ENCODE peak calls at places on chromosomes 13 and 19, in four cellular contexts. One of them, this sample, is unnamed.

GRCh38 chr13:95865080-95865597 is 188.1 kb downstream of the UGGT2 start:
- DNase-seq in HepG2: no peak
- DNase-seq in K562: no peak
- DNase-seq in GM12878: no peak
- DNase-seq in this sample: no peak

GRCh38 chr13:106299616-106300015 is 235.8 kb downstream of the EFNB2 start:
- DNase-seq in HepG2: no peak
- DNase-seq in K562: no peak
- DNase-seq in GM12878: no peak
- DNase-seq in this sample: no peak

GRCh38 chr19:38262585-38263268 is 1.6 kb upstream of the SPINT2 start:
- DNase-seq in HepG2: no peak
- DNase-seq in K562: no peak
- DNase-seq in GM12878: no peak
- DNase-seq in this sample: peak; percentile 72

GRCh38 chr19:19613456-19613855 is 5.0 kb downstream of the PBX4 start:
- DNase-seq in HepG2: no peak
- DNase-seq in K562: no peak
- DNase-seq in GM12878: no peak
- DNase-seq in this sample: no peak

GRCh38 chr19:33674575-33675367 is 53.0 kb downstream of the CHST8 start:
- DNase-seq in HepG2: no peak
- DNase-seq in K562: no peak
- DNase-seq in GM12878: no peak
- DNase-seq in this sample: no peak

GRCh38 chr19:53883231-53883661 is 1.2 kb downstream of the PRKCG start:
- DNase-seq in HepG2: no peak
- DNase-seq in K562: peak; percentile 22
- DNase-seq in GM12878: no peak
- DNase-seq in this sample: peak; percentile 67

GRCh38 chr13:40971321-40971720 is 47.8 kb downstream of the ELF1 start:
- DNase-seq in HepG2: no peak
- DNase-seq in K562: no peak
- DNase-seq in GM12878: no peak
- DNase-seq in this sample: no peak

GRCh38 chr19:7646426-7646700 is 9.5 kb downstream of the STXBP2 start:
- DNase-seq in HepG2: no peak
- DNase-seq in K562: no peak
- DNase-seq in GM12878: no peak
- DNase-seq in this sample: no peak

GRCh38 chr19:34963531-34964406 is at the start of gene ZNF792:
- DNase-seq in HepG2: peak; percentile 56
- DNase-seq in K562: peak; percentile 83
- DNase-seq in GM12878: no peak
- DNase-seq in this sample: peak; percentile 88

GRCh38 chr19:51729781-51730180 is 6.0 kb upstream of the HAS1 start:
- DNase-seq in HepG2: no peak
- DNase-seq in K562: no peak
- DNase-seq in GM12878: no peak
- DNase-seq in this sample: no peak

GRCh38 chr19:824885-825284 is 2.8 kb upstream of the AZU1 start:
- DNase-seq in HepG2: no peak
- DNase-seq in K562: no peak
- DNase-seq in GM12878: no peak
- DNase-seq in this sample: no peak

GRCh38 chr13:73754727-73755292 is 379.4 kb downstream of the KLF12 start:
- DNase-seq in HepG2: peak; percentile 59
- DNase-seq in K562: peak; percentile 14
- DNase-seq in GM12878: no peak
- DNase-seq in this sample: peak; percentile 81

GRCh38 chr13:99133848-99134247 is 66.8 kb upstream of the UBAC2 start:
- DNase-seq in HepG2: no peak
- DNase-seq in K562: no peak
- DNase-seq in GM12878: no peak
- DNase-seq in this sample: no peak

GRCh38 chr13:99133230-99133629 is 67.4 kb upstream of the UBAC2 start:
- DNase-seq in HepG2: no peak
- DNase-seq in K562: no peak
- DNase-seq in GM12878: no peak
- DNase-seq in this sample: no peak

GRCh38 chr13:99129951-99130350 is 70.7 kb upstream of the UBAC2 start:
- DNase-seq in HepG2: no peak
- DNase-seq in K562: no peak
- DNase-seq in GM12878: no peak
- DNase-seq in this sample: no peak

GRCh38 chr13:99131410-99131809 is 69.2 kb upstream of the UBAC2 start:
- DNase-seq in HepG2: no peak
- DNase-seq in K562: no peak
- DNase-seq in GM12878: no peak
- DNase-seq in this sample: no peak

GRCh38 chr13:99132295-99132835 is 68.3 kb upstream of the UBAC2 start:
- DNase-seq in HepG2: no peak
- DNase-seq in K562: no peak
- DNase-seq in GM12878: no peak
- DNase-seq in this sample: no peak
- TF ChIP-seq CREB1 in HepG2: no peak
- TF ChIP-seq CREB1 in K562: no peak
- TF ChIP-seq CREB1 in GM12878: no peak
- TF ChIP-seq CREB1 in this sample: no peak

GRCh38 chr19:43633520-43633919 is 6.1 kb downstream of the CADM4 start:
- DNase-seq in HepG2: no peak
- DNase-seq in K562: no peak
- DNase-seq in GM12878: no peak
- DNase-seq in this sample: no peak

GRCh38 chr19:43634516-43634876 is 5.2 kb downstream of the CADM4 start:
- DNase-seq in HepG2: no peak
- DNase-seq in K562: no peak
- DNase-seq in GM12878: no peak
- DNase-seq in this sample: peak; percentile 83

GRCh38 chr19:43634068-43634467 is 5.6 kb downstream of the CADM4 start:
- DNase-seq in HepG2: no peak
- DNase-seq in K562: no peak
- DNase-seq in GM12878: no peak
- DNase-seq in this sample: no peak

GRCh38 chr19:43636121-43636683 is 3.4 kb downstream of the CADM4 start:
- DNase-seq in HepG2: peak; percentile 24
- DNase-seq in K562: peak; percentile 27
- DNase-seq in GM12878: no peak
- DNase-seq in this sample: peak; percentile 90

GRCh38 chr19:43634877-43635560 is 4.6 kb downstream of the CADM4 start:
- DNase-seq in HepG2: peak; percentile 69
- DNase-seq in K562: peak; percentile 26
- DNase-seq in GM12878: no peak
- DNase-seq in this sample: peak; percentile 77
- TF ChIP-seq REST in HepG2: no peak
- TF ChIP-seq REST in K562: no peak
- TF ChIP-seq REST in GM12878: no peak
- TF ChIP-seq REST in this sample: no peak

GRCh38 chr13:24308068-24308445 is 1.3 kb upstream of the C1QTNF9 start:
- DNase-seq in HepG2: no peak
- DNase-seq in K562: no peak
- DNase-seq in GM12878: no peak
- DNase-seq in this sample: no peak

GRCh38 chr13:24304620-24305019 is 4.8 kb upstream of the C1QTNF9 start:
- DNase-seq in HepG2: no peak
- DNase-seq in K562: no peak
- DNase-seq in GM12878: no peak
- DNase-seq in this sample: no peak

GRCh38 chr13:24307211-24308067 is 1.9 kb upstream of the C1QTNF9 start:
- DNase-seq in HepG2: peak; percentile 17
- DNase-seq in K562: no peak
- DNase-seq in GM12878: no peak
- DNase-seq in this sample: no peak

GRCh38 chr13:24308488-24309020 is 826 bp upstream of the C1QTNF9 start:
- DNase-seq in HepG2: no peak
- DNase-seq in K562: no peak
- DNase-seq in GM12878: no peak
- DNase-seq in this sample: no peak

DNA sequence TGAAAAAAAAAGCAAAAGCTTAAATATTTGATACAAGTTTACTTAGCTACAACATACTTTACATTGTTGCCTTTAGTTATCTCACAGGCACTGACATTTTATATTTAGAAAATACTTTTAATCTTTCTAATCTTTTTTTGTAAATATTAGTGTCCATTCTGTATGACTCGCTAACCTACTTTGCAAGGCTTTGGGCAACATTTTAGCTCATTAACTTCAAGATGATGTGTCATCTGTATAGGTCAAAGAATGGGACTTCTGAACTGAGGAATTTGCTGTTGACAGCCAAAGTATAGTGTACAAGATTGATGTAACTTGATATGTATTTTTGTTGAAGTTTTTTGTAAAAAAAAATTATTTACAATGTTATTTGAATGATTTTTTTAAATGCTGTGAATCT is 2.7 kb upstream of the C1QTNF9 start:
- DNase-seq in HepG2: peak; percentile 13
- DNase-seq in K562: no peak
- DNase-seq in GM12878: no peak
- DNase-seq in this sample: no peak
- TF ChIP-seq CREB1 in HepG2: no peak
- TF ChIP-seq CREB1 in K562: no peak
- TF ChIP-seq CREB1 in GM12878: no peak
- TF ChIP-seq CREB1 in this sample: no peak

DNA sequence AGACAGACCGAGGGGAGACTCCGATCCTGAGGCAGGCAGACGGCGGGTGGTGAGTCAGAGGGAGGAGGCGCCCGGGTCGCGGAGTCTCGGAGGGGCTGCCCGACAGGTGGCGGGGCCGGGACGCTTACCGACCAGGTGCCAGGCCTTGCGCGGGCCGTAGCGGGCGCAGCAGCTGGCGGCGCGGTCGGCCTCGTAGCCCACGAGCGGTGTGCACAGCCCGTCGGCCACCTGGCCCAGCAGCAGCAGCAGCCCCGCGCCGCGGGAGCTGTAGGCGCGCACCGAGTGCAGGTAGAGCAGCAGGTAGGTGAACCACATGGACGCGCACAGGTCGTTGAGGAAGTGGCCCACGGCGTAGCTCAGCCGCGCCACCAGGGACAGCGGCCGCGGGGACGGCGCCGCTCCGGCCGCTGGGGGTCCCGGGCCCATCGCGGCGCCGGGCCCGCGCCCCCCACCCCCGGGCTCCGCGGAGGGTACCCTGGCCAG is 367 bp downstream of the MFSD12 start:
- DNase-seq in HepG2: no peak
- DNase-seq in K562: peak; percentile 74
- DNase-seq in GM12878: no peak
- DNase-seq in this sample: peak; percentile 51
- TF ChIP-seq REST in HepG2: peak; percentile 22
- TF ChIP-seq REST in K562: no peak
- TF ChIP-seq REST in GM12878: peak; percentile 56
- TF ChIP-seq REST in this sample: peak; percentile 13

GRCh38 chr19:17037184-17037583 is 10.6 kb upstream of the CPAMD8 start:
- DNase-seq in HepG2: no peak
- DNase-seq in K562: no peak
- DNase-seq in GM12878: no peak
- DNase-seq in this sample: no peak

GRCh38 chr19:17043744-17044143 is 17.1 kb upstream of the CPAMD8 start:
- DNase-seq in HepG2: no peak
- DNase-seq in K562: no peak
- DNase-seq in GM12878: no peak
- DNase-seq in this sample: no peak

GRCh38 chr19:17045907-17046502 is 19.4 kb upstream of the CPAMD8 start:
- DNase-seq in HepG2: no peak
- DNase-seq in K562: no peak
- DNase-seq in GM12878: no peak
- DNase-seq in this sample: no peak

GRCh38 chr19:17037966-17038500 is 11.4 kb upstream of the CPAMD8 start:
- DNase-seq in HepG2: no peak
- DNase-seq in K562: no peak
- DNase-seq in GM12878: no peak
- DNase-seq in this sample: no peak

GRCh38 chr19:17041994-17042393 is 15.4 kb upstream of the CPAMD8 start:
- DNase-seq in HepG2: no peak
- DNase-seq in K562: no peak
- DNase-seq in GM12878: no peak
- DNase-seq in this sample: no peak
- TF ChIP-seq CREB1 in HepG2: no peak
- TF ChIP-seq CREB1 in K562: no peak
- TF ChIP-seq CREB1 in GM12878: no peak
- TF ChIP-seq CREB1 in this sample: no peak